ENCODE peak calls at places on chromosome 19, in four cellular contexts. B, X, A and I are unnamed samples.

GRCh38 chr19:3359850-3360493 is 6.4 kb upstream of the NFIC start:
- ATAC-seq in B (peak; percentile 0), X (peak; percentile 20), A (peak; percentile 8), I (no peak)

GRCh38 chr19:1307320-1307719 is 21.6 kb downstream of the EFNA2 start:
- ATAC-seq in B (no peak), X (no peak), A (no peak), I (no peak)

GRCh38 chr19:51478381-51479285 is at the start of gene CEACAM18:
- ATAC-seq in B (no peak), X (no peak), A (no peak), I (no peak)

GRCh38 chr19:42277821-42278809 is 9.1 kb downstream of the CIC start:
- ATAC-seq in B (no peak), X (no peak), A (no peak), I (no peak)

GRCh38 chr19:5396963-5397362 is 56.4 kb upstream of the PTPRS start:
- ATAC-seq in B (no peak), X (no peak), A (no peak), I (no peak)

GRCh38 chr19:6551607-6552450 is 21.0 kb downstream of the TNFSF9 start:
- ATAC-seq in B (peak; percentile 56), X (peak; percentile 99), A (peak; percentile 91), I (no peak)

GRCh38 chr19:10191347-10191746 is 3.4 kb downstream of the DNMT1 start:
- ATAC-seq in B (no peak), X (no peak), A (no peak), I (peak; percentile 23)

GRCh38 chr19:42075364-42075615 is 676 bp upstream of the ZNF574 start:
- ATAC-seq in B (no peak), X (peak; percentile 3), A (peak; percentile 9), I (no peak)

GRCh38 chr19:3094638-3095374 is 644 bp downstream of the GNA11 start:
- ATAC-seq in B (no peak), X (no peak), A (peak; percentile 52), I (no peak)

GRCh38 chr19:7697721-7698287 is 4.1 kb downstream of the FCER2 start:
- ATAC-seq in B (no peak), X (no peak), A (no peak), I (no peak)

GRCh38 chr19:43308244-43308815 is 39.0 kb upstream of the PSG9 start:
- ATAC-seq in B (no peak), X (no peak), A (no peak), I (no peak)

GRCh38 chr19:4582112-4582553 is 22.6 kb upstream of the SEMA6B start:
- ATAC-seq in B (no peak), X (no peak), A (no peak), I (no peak)

GRCh38 chr19:8532170-8532569 is 18.2 kb upstream of the ZNF414 start:
- ATAC-seq in B (no peak), X (no peak), A (no peak), I (no peak)

GRCh38 chr19:29526730-29527499 is 1.1 kb downstream of the VSTM2B start:
- ATAC-seq in B (no peak), X (no peak), A (no peak), I (no peak)

GRCh38 chr19:1422943-1423342 is 15.3 kb upstream of the RPS15 start:
- ATAC-seq in B (no peak), X (no peak), A (no peak), I (no peak)

GRCh38 chr19:2343289-2343982 is 15.0 kb downstream of the SPPL2B start:
- ATAC-seq in B (no peak), X (no peak), A (no peak), I (no peak)

GRCh38 chr19:13060233-13060963 is 42.3 kb downstream of the LYL1 start:
- ATAC-seq in B (peak; percentile 50), X (no peak), A (no peak), I (no peak)

GRCh38 chr19:39828015-39828633 is 5.8 kb downstream of the DYRK1B start:
- ATAC-seq in B (no peak), X (no peak), A (no peak), I (no peak)

GRCh38 chr19:13007292-13008045 is 12.2 kb downstream of the NFIX start:
- ATAC-seq in B (peak; percentile 21), X (no peak), A (no peak), I (peak; percentile 14)

GRCh38 chr19:48415869-48416268 is 22.4 kb downstream of the GRIN2D start:
- ATAC-seq in B (no peak), X (no peak), A (no peak), I (no peak)

GRCh38 chr19:42455621-42456081 is 12.9 kb upstream of the CXCL17 start:
- ATAC-seq in B (peak; percentile 72), X (no peak), A (no peak), I (no peak)

GRCh38 chr19:1074512-1075283 is 7.7 kb downstream of the ARHGAP45 start:
- ATAC-seq in B (peak; percentile 40), X (peak; percentile 25), A (peak; percentile 41), I (peak; percentile 40)

GRCh38 chr19:51211833-51212232 is 13.0 kb upstream of the CD33 start:
- ATAC-seq in B (no peak), X (no peak), A (no peak), I (no peak)

GRCh38 chr19:1041272-1041834 is 1.4 kb downstream of the ABCA7 start:
- ATAC-seq in B (no peak), X (no peak), A (no peak), I (no peak)

GRCh38 chr19:16876904-16877361 is 11.9 kb upstream of the F2RL3 start:
- ATAC-seq in B (peak; percentile 38), X (no peak), A (peak; percentile 64), I (peak; percentile 43)

GRCh38 chr19:1168877-1169791 is 4.9 kb downstream of the SBNO2 start:
- ATAC-seq in B (no peak), X (no peak), A (no peak), I (peak; percentile 17)

GRCh38 chr19:41868120-41868988 is 8.3 kb downstream of the RPS19 start:
- ATAC-seq in B (no peak), X (no peak), A (no peak), I (no peak)

GRCh38 chr19:57338798-57339378 is 12.2 kb upstream of the ZNF304 start:
- ATAC-seq in B (peak; percentile 97), X (no peak), A (no peak), I (no peak)

GRCh38 chr19:1221904-1222255 is 15.9 kb downstream of the CBARP start:
- ATAC-seq in B (no peak), X (no peak), A (no peak), I (no peak)

GRCh38 chr19:41218615-41219507 is at the start of gene AXL:
- ATAC-seq in B (peak; percentile 76), X (no peak), A (no peak), I (peak; percentile 83)

GRCh38 chr19:5838437-5839311 is 828 bp downstream of the FUT6 start:
- ATAC-seq in B (no peak), X (no peak), A (no peak), I (no peak)

GRCh38 chr19:29596885-29597525 is 9.1 kb upstream of the POP4 start:
- ATAC-seq in B (no peak), X (no peak), A (no peak), I (no peak)

GRCh38 chr19:10797078-10797477 is 38.9 kb downstream of the TMED1 start:
- ATAC-seq in B (no peak), X (peak; percentile 25), A (no peak), I (no peak)

GRCh38 chr19:30092721-30093569 is 150.9 kb downstream of the URI1 start:
- ATAC-seq in B (peak; percentile 8), X (no peak), A (no peak), I (no peak)

GRCh38 chr19:41746593-41747227 is 8.6 kb upstream of the CEACAM6 start:
- ATAC-seq in B (peak; percentile 74), X (peak; percentile 91), A (peak; percentile 87), I (no peak)

GRCh38 chr19:16897572-16898056 is 8.8 kb downstream of the F2RL3 start:
- ATAC-seq in B (peak; percentile 7), X (peak; percentile 23), A (peak; percentile 42), I (peak; percentile 45)

GRCh38 chr19:35194022-35194984 is 34.2 kb downstream of the FAM187B start:
- ATAC-seq in B (no peak), X (no peak), A (peak; percentile 38), I (no peak)
- TF ChIP-seq CTCF in B (no peak), X (peak; percentile 27), A (peak; percentile 9), I (no peak)

DNA sequence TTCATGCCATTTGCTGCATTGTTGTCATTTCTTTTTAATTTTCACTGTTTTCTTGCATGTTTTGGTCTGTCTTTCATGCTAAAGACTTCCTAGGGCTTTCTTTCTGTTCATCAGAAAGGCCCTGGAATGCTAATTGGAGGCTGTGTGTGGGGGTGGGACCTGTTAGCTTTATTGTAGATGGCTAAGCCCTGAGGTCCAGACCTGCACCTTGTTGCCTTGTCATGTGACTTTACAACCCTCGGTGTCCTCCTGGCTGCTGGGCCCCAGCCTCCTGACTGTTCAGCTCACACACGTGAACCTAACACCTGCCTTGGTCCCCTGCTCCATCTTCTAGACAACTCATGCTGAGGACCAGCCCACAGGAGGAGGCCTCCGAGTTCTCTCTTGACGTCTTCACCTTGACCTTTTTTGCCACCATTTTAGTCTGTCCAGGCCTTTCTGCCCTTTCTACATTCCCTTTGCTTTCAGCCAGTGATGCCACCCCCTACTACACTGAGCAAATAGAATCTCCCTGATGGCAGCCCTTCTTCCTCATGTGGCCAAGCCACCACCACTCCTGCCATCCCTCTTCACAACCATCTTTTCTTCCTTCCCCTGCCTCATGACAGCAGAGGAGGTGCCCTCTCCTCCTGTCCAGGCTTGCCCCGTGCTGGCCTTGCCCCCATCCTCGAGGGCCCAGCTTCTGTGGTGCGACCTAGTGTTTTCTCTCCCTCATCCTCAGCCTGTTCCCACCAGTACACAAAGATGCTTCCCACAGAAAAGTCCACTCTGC is 41.4 kb upstream of the GPI start:
- ATAC-seq in B (no peak), X (no peak), A (no peak), I (no peak)
- H3K27ac ChIP-seq in B (no peak overlapping the region), X (no peak overlapping the region), A (no peak overlapping the region), I (no peak overlapping the region)

DNA sequence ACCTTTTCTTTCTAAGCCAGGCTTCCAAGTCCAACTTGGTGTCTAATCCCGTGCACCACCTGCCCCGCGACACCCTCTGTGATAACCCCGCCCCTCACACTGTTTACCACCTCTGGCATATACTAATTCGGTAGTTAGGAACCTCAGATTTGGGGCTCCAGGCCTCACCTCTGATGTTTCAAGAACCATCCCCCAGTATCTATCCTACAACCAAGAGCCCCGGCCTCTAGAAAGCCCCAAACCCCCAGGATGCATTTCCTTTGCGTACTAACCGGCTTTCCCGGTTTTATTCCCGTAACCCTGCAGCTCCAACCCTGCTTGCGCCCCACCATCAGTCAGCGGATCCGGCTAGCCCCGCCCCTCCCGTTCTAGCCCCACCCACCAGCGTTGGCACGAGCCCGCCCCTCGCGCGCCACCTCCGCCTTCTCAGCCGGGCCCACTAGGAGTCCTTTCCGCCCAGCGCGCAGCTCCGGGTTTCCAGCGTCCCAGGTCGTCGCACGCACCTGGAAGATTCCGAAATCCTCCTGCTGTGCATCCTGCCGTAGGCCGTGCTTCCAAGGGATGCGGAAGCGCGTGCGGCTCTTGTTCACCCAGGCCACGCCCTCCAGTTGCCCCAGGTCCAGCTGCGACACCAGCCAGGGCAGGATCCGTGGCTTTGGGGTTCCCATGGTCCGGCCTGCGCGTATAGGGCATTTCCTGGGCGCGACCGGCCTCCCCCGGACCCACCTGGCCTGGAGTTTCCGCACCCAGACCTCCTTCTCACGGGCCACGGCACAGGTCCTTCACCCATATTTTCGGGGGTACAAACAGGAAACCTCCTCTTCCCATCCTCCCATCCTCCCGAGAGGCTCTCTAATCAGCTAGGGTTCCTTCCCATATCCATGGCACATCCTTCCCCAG is 1.2 kb downstream of the IRF3 start:
- ATAC-seq in B (peak; percentile 81), X (peak; percentile 69), A (peak; percentile 83), I (peak; percentile 76)
- TF ChIP-seq CTCF in B (no peak), X (no peak), A (no peak), I (peak; percentile 41)

GRCh38 chr19:46410205-46411087 is 2.9 kb downstream of the CCDC8 start:
- ATAC-seq in B (no peak), X (no peak), A (no peak), I (no peak)
- H3K27ac ChIP-seq in B (no peak overlapping the region), X (no peak overlapping the region), A (no peak overlapping the region), I (no peak overlapping the region)